ENCODE peak calls at places on chromosomes 16 and 17, in ten cellular contexts. One of them, this sample, is unnamed.

GRCh38 chr16:4701791-4702465 is 8.6 kb downstream of the NUDT16L1 start:
- DNase-seq in gastrocnemius medialis: no peak
- DNase-seq in CD8-positive, alpha-beta T cell: no peak
- DNase-seq in hepatocyte: peak
- DNase-seq in IMR-90: no peak
- DNase-seq in tibial artery: no peak
- DNase-seq in RWPE1: no peak
- DNase-seq in testis: no peak
- DNase-seq in left lung: no peak
- DNase-seq in CD4-positive, alpha-beta T cell: no peak
- DNase-seq in this sample: no peak

GRCh38 chr16:83470406-83470805 is 337.4 kb upstream of the HSBP1 start:
- DNase-seq in gastrocnemius medialis: no peak
- DNase-seq in CD8-positive, alpha-beta T cell: no peak
- DNase-seq in hepatocyte: no peak
- DNase-seq in IMR-90: peak
- DNase-seq in tibial artery: no peak
- DNase-seq in RWPE1: no peak
- DNase-seq in testis: no peak
- DNase-seq in left lung: no peak
- DNase-seq in CD4-positive, alpha-beta T cell: no peak
- DNase-seq in this sample: no peak

GRCh38 chr17:34542700-34543336 is 36.6 kb upstream of the TMEM132E start:
- DNase-seq in gastrocnemius medialis: no peak
- DNase-seq in CD8-positive, alpha-beta T cell: peak
- DNase-seq in hepatocyte: peak
- DNase-seq in IMR-90: no peak
- DNase-seq in tibial artery: no peak
- DNase-seq in RWPE1: peak
- DNase-seq in testis: peak
- DNase-seq in left lung: no peak
- DNase-seq in CD4-positive, alpha-beta T cell: peak
- DNase-seq in this sample: no peak

GRCh38 chr17:35256629-35257028 is 13.8 kb downstream of the SLFN5 start:
- DNase-seq in gastrocnemius medialis: no peak
- DNase-seq in CD8-positive, alpha-beta T cell: no peak
- DNase-seq in hepatocyte: no peak
- DNase-seq in IMR-90: no peak
- DNase-seq in tibial artery: no peak
- DNase-seq in RWPE1: no peak
- DNase-seq in testis: no peak
- DNase-seq in left lung: no peak
- DNase-seq in CD4-positive, alpha-beta T cell: no peak
- DNase-seq in this sample: no peak

GRCh38 chr16:75238853-75239371 is 12.5 kb downstream of the BCAR1 start:
- DNase-seq in gastrocnemius medialis: no peak
- DNase-seq in CD8-positive, alpha-beta T cell: no peak
- DNase-seq in hepatocyte: no peak
- DNase-seq in IMR-90: no peak
- DNase-seq in tibial artery: peak
- DNase-seq in RWPE1: no peak
- DNase-seq in testis: no peak
- DNase-seq in left lung: no peak
- DNase-seq in CD4-positive, alpha-beta T cell: no peak
- DNase-seq in this sample: no peak

GRCh38 chr17:64150237-64151015 is 20.5 kb upstream of the ERN1 start:
- DNase-seq in gastrocnemius medialis: peak
- DNase-seq in CD8-positive, alpha-beta T cell: no peak
- DNase-seq in hepatocyte: peak
- DNase-seq in IMR-90: no peak
- DNase-seq in tibial artery: peak
- DNase-seq in RWPE1: no peak
- DNase-seq in testis: no peak
- DNase-seq in left lung: peak
- DNase-seq in CD4-positive, alpha-beta T cell: no peak
- DNase-seq in this sample: peak

GRCh38 chr16:86143666-86144065 is 244.7 kb downstream of the IRF8 start:
- DNase-seq in gastrocnemius medialis: no peak
- DNase-seq in CD8-positive, alpha-beta T cell: no peak
- DNase-seq in hepatocyte: no peak
- DNase-seq in IMR-90: no peak
- DNase-seq in tibial artery: no peak
- DNase-seq in RWPE1: no peak
- DNase-seq in testis: no peak
- DNase-seq in left lung: no peak
- DNase-seq in CD4-positive, alpha-beta T cell: no peak
- DNase-seq in this sample: no peak

GRCh38 chr17:52147431-52147830 is 11.1 kb downstream of the CA10 start:
- DNase-seq in gastrocnemius medialis: no peak
- DNase-seq in CD8-positive, alpha-beta T cell: no peak
- DNase-seq in hepatocyte: no peak
- DNase-seq in IMR-90: no peak
- DNase-seq in tibial artery: no peak
- DNase-seq in RWPE1: no peak
- DNase-seq in testis: no peak
- DNase-seq in left lung: no peak
- DNase-seq in CD4-positive, alpha-beta T cell: no peak
- DNase-seq in this sample: no peak

GRCh38 chr17:79192503-79193500 is 118.2 kb downstream of the ENGASE start:
- DNase-seq in gastrocnemius medialis: no peak
- DNase-seq in CD8-positive, alpha-beta T cell: peak
- DNase-seq in hepatocyte: peak
- DNase-seq in IMR-90: peak
- DNase-seq in tibial artery: no peak
- DNase-seq in RWPE1: peak
- DNase-seq in testis: peak
- DNase-seq in left lung: no peak
- DNase-seq in CD4-positive, alpha-beta T cell: no peak
- DNase-seq in this sample: no peak

GRCh38 chr16:49473773-49474172 is 100.2 kb downstream of the C16orf78 start:
- DNase-seq in gastrocnemius medialis: no peak
- DNase-seq in CD8-positive, alpha-beta T cell: no peak
- DNase-seq in hepatocyte: no peak
- DNase-seq in IMR-90: no peak
- DNase-seq in tibial artery: peak
- DNase-seq in RWPE1: no peak
- DNase-seq in testis: no peak
- DNase-seq in left lung: peak
- DNase-seq in CD4-positive, alpha-beta T cell: no peak
- DNase-seq in this sample: no peak

GRCh38 chr16:7456221-7456620 is 123.6 kb downstream of the RBFOX1 start:
- DNase-seq in gastrocnemius medialis: no peak
- DNase-seq in CD8-positive, alpha-beta T cell: no peak
- DNase-seq in hepatocyte: no peak
- DNase-seq in IMR-90: no peak
- DNase-seq in tibial artery: no peak
- DNase-seq in RWPE1: no peak
- DNase-seq in testis: no peak
- DNase-seq in left lung: no peak
- DNase-seq in CD4-positive, alpha-beta T cell: no peak
- DNase-seq in this sample: no peak

GRCh38 chr17:50087912-50088405 is 7.2 kb upstream of the PDK2 start:
- DNase-seq in gastrocnemius medialis: no peak
- DNase-seq in CD8-positive, alpha-beta T cell: no peak
- DNase-seq in hepatocyte: no peak
- DNase-seq in IMR-90: no peak
- DNase-seq in tibial artery: no peak
- DNase-seq in RWPE1: no peak
- DNase-seq in testis: no peak
- DNase-seq in left lung: no peak
- DNase-seq in CD4-positive, alpha-beta T cell: no peak
- DNase-seq in this sample: no peak
- TF ChIP-seq CTCF in gastrocnemius medialis: no peak
- TF ChIP-seq CTCF in CD8-positive, alpha-beta T cell: no peak
- TF ChIP-seq CTCF in hepatocyte: no peak
- TF ChIP-seq CTCF in IMR-90: no peak
- TF ChIP-seq CTCF in tibial artery: no peak
- TF ChIP-seq CTCF in RWPE1: no peak
- TF ChIP-seq CTCF in testis: no peak
- TF ChIP-seq CTCF in left lung: no peak
- TF ChIP-seq CTCF in CD4-positive, alpha-beta T cell: no peak
- TF ChIP-seq CTCF in this sample: no peak

GRCh38 chr17:47618416-47618815 is 31.3 kb upstream of the KPNB1 start:
- DNase-seq in gastrocnemius medialis: no peak
- DNase-seq in CD8-positive, alpha-beta T cell: no peak
- DNase-seq in hepatocyte: peak
- DNase-seq in IMR-90: peak
- DNase-seq in tibial artery: no peak
- DNase-seq in RWPE1: no peak
- DNase-seq in testis: no peak
- DNase-seq in left lung: no peak
- DNase-seq in CD4-positive, alpha-beta T cell: no peak
- DNase-seq in this sample: no peak

GRCh38 chr17:47624727-47625068 is 25.0 kb upstream of the KPNB1 start:
- DNase-seq in gastrocnemius medialis: no peak
- DNase-seq in CD8-positive, alpha-beta T cell: no peak
- DNase-seq in hepatocyte: no peak
- DNase-seq in IMR-90: no peak
- DNase-seq in tibial artery: no peak
- DNase-seq in RWPE1: no peak
- DNase-seq in testis: no peak
- DNase-seq in left lung: no peak
- DNase-seq in CD4-positive, alpha-beta T cell: no peak
- DNase-seq in this sample: no peak

GRCh38 chr17:47622179-47622549 is 27.6 kb upstream of the KPNB1 start:
- DNase-seq in gastrocnemius medialis: no peak
- DNase-seq in CD8-positive, alpha-beta T cell: no peak
- DNase-seq in hepatocyte: no peak
- DNase-seq in IMR-90: no peak
- DNase-seq in tibial artery: no peak
- DNase-seq in RWPE1: no peak
- DNase-seq in testis: no peak
- DNase-seq in left lung: no peak
- DNase-seq in CD4-positive, alpha-beta T cell: no peak
- DNase-seq in this sample: no peak

GRCh38 chr17:47620503-47621245 is 29.0 kb upstream of the KPNB1 start:
- DNase-seq in gastrocnemius medialis: no peak
- DNase-seq in CD8-positive, alpha-beta T cell: no peak
- DNase-seq in hepatocyte: no peak
- DNase-seq in IMR-90: no peak
- DNase-seq in tibial artery: no peak
- DNase-seq in RWPE1: peak
- DNase-seq in testis: no peak
- DNase-seq in left lung: no peak
- DNase-seq in CD4-positive, alpha-beta T cell: no peak
- DNase-seq in this sample: no peak

GRCh38 chr17:47621293-47622178 is 28.2 kb upstream of the KPNB1 start:
- DNase-seq in gastrocnemius medialis: peak
- DNase-seq in CD8-positive, alpha-beta T cell: no peak
- DNase-seq in hepatocyte: peak
- DNase-seq in IMR-90: peak
- DNase-seq in tibial artery: no peak
- DNase-seq in RWPE1: peak
- DNase-seq in testis: peak
- DNase-seq in left lung: peak
- DNase-seq in CD4-positive, alpha-beta T cell: no peak
- DNase-seq in this sample: no peak
- H3K27ac ChIP-seq in gastrocnemius medialis: peak
- H3K27ac ChIP-seq in CD8-positive, alpha-beta T cell: no peak
- H3K27ac ChIP-seq in hepatocyte: peak
- H3K27ac ChIP-seq in IMR-90: peak
- H3K27ac ChIP-seq in tibial artery: peak
- H3K27ac ChIP-seq in RWPE1: peak
- H3K27ac ChIP-seq in testis: no peak
- H3K27ac ChIP-seq in left lung: no peak
- H3K27ac ChIP-seq in CD4-positive, alpha-beta T cell: no peak
- H3K27ac ChIP-seq in this sample: peak

GRCh38 chr17:32156656-32157055 is 14.4 kb downstream of the RHOT1 start:
- DNase-seq in gastrocnemius medialis: no peak
- DNase-seq in CD8-positive, alpha-beta T cell: no peak
- DNase-seq in hepatocyte: no peak
- DNase-seq in IMR-90: no peak
- DNase-seq in tibial artery: no peak
- DNase-seq in RWPE1: no peak
- DNase-seq in testis: no peak
- DNase-seq in left lung: no peak
- DNase-seq in CD4-positive, alpha-beta T cell: no peak
- DNase-seq in this sample: no peak
- TF ChIP-seq CTCF in gastrocnemius medialis: no peak
- TF ChIP-seq CTCF in CD8-positive, alpha-beta T cell: no peak
- TF ChIP-seq CTCF in hepatocyte: no peak
- TF ChIP-seq CTCF in IMR-90: no peak
- TF ChIP-seq CTCF in tibial artery: no peak
- TF ChIP-seq CTCF in RWPE1: no peak
- TF ChIP-seq CTCF in testis: no peak
- TF ChIP-seq CTCF in left lung: no peak
- TF ChIP-seq CTCF in CD4-positive, alpha-beta T cell: no peak
- TF ChIP-seq CTCF in this sample: no peak

DNA sequence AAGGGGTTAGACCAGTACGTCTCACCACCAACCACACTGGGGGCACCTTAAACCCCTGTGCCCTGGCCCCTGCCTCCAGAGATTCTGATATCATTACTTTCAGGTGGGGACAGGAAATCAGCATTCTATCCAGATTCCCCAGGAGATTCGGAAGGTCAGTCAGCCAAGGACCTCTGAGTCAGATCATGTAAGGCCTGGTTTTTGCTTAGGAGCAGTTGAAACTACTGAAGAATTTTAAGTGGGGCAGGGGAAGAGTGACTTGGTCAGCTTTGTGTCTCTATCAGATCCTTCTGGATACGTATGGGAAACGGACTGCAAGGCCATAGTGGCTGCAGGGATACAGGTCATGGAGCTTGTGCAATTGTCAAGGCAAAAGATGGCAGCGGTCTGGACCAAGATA is 9.0 kb downstream of the EMP2 start:
- DNase-seq in gastrocnemius medialis: no peak
- DNase-seq in CD8-positive, alpha-beta T cell: no peak
- DNase-seq in hepatocyte: no peak
- DNase-seq in IMR-90: no peak
- DNase-seq in tibial artery: no peak
- DNase-seq in RWPE1: no peak
- DNase-seq in testis: no peak
- DNase-seq in left lung: no peak
- DNase-seq in CD4-positive, alpha-beta T cell: no peak
- DNase-seq in this sample: no peak
- H3K27ac ChIP-seq in gastrocnemius medialis: no peak
- H3K27ac ChIP-seq in CD8-positive, alpha-beta T cell: no peak
- H3K27ac ChIP-seq in hepatocyte: no peak
- H3K27ac ChIP-seq in IMR-90: no peak
- H3K27ac ChIP-seq in tibial artery: peak
- H3K27ac ChIP-seq in RWPE1: no peak
- H3K27ac ChIP-seq in testis: no peak
- H3K27ac ChIP-seq in left lung: no peak
- H3K27ac ChIP-seq in CD4-positive, alpha-beta T cell: no peak
- H3K27ac ChIP-seq in this sample: no peak

DNA sequence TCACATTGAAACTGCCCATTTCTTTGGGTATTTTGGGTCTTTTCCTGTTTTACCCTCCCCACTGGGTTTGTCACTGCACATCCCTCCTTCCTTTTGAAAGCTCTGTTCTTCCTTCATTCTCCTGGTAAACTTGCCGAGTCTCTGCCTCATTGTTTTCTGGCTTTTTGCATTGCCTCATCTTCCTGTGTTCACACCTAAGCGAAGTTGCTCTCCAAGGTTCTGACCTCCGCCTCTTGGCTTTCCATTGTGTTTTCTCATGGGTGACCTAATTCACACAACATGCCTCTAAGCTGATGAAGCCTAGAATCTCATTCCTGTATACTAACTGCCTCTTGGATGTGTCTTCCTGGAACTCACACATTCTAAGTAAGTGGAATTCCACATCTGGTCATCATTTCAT is 1096.1 kb upstream of the EEF2KMT start:
- DNase-seq in gastrocnemius medialis: no peak
- DNase-seq in CD8-positive, alpha-beta T cell: no peak
- DNase-seq in hepatocyte: peak
- DNase-seq in IMR-90: no peak
- DNase-seq in tibial artery: no peak
- DNase-seq in RWPE1: peak
- DNase-seq in testis: no peak
- DNase-seq in left lung: no peak
- DNase-seq in CD4-positive, alpha-beta T cell: no peak
- DNase-seq in this sample: no peak
- TF ChIP-seq CTCF in gastrocnemius medialis: no peak
- TF ChIP-seq CTCF in CD8-positive, alpha-beta T cell: no peak
- TF ChIP-seq CTCF in hepatocyte: no peak
- TF ChIP-seq CTCF in IMR-90: no peak
- TF ChIP-seq CTCF in tibial artery: no peak
- TF ChIP-seq CTCF in RWPE1: no peak
- TF ChIP-seq CTCF in testis: no peak
- TF ChIP-seq CTCF in left lung: no peak
- TF ChIP-seq CTCF in CD4-positive, alpha-beta T cell: no peak
- TF ChIP-seq CTCF in this sample: no peak